ENCODE peak calls at places on chromosomes 2 and 18, in four cellular contexts. K is right lobe of liver, W is Karpas-422, T is left lung. P is an unnamed sample. For H3K4me1, the result is how much of the 10 kb centered on the place peaks cover.

GRCh38 chr2:152730591-152731333 is 12.3 kb downstream of the ARL6IP6 start:
- DNase-seq in K (no peak), W (no peak), T (no peak), P (no peak)

GRCh38 chr2:44884231-44884630 is 57.3 kb upstream of the SIX3 start:
- DNase-seq in K (no peak), W (no peak), T (no peak), P (no peak)

GRCh38 chr18:61322265-61322873 is 10.9 kb upstream of the CDH20 start:
- DNase-seq in K (peak), W (peak), T (peak), P (no peak)

GRCh38 chr2:148965596-148966431 is 72.7 kb upstream of the LYPD6B start:
- DNase-seq in K (no peak), W (peak), T (no peak), P (no peak)

GRCh38 chr2:109159096-109159495 is 30.1 kb downstream of the SH3RF3 start:
- DNase-seq in K (no peak), W (no peak), T (no peak), P (no peak)

GRCh38 chr2:127695491-127696472 is 5.5 kb upstream of the SFT2D3 start:
- DNase-seq in K (peak), W (no peak), T (peak), P (no peak)

GRCh38 chr2:82143343-82143742 is 1838.8 kb upstream of the LRRTM1 start:
- DNase-seq in K (no peak), W (no peak), T (no peak), P (no peak)

GRCh38 chr2:127864877-127865276 is 6.9 kb upstream of the POLR2D start:
- DNase-seq in K (no peak), W (no peak), T (no peak), P (no peak)

GRCh38 chr2:65489269-65489668 is 56.9 kb upstream of the SPRED2 start:
- DNase-seq in K (no peak), W (no peak), T (no peak), P (no peak)
- H3K4me1 ChIP-seq in K (under half), W (under half), T (under half), P (under half)

GRCh38 chr2:203714112-203714511 is 7.7 kb downstream of the CD28 start:
- DNase-seq in K (peak), W (no peak), T (no peak), P (no peak)
- H3K4me3 ChIP-seq in K (no peak), W (no peak), T (no peak), P (no peak)

DNA sequence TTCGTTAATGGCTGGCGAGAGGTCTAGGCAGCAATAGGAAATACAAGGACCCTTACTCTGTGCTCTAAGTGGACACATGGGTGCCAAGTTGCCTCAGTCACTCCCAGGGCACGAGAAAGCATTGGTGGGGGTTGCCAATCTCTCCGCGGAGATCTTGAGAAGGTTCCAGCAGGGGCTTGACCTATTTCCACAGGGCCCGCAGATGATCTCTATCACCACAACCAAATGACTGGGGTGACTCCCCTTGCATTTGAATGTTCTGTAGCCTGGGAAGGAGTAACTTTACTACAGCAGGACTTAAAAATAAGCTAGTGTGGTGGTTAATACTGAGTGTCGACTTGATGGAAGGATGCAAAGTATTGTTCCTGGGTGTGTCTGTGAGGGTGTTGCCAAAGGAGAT is 8.1 kb downstream of the CDC42EP3 start:
- DNase-seq in K (no peak), W (no peak), T (no peak), P (no peak)
- H3K4me1 ChIP-seq in K (under half), W (under half), T (half or more), P (under half)

GRCh38 chr2:223052710-223053261 is 796 bp downstream of the KCNE4 start:
- DNase-seq in K (no peak), W (no peak), T (peak), P (no peak)

GRCh38 chr2:223055140-223055539 is 3.1 kb downstream of the KCNE4 start:
- DNase-seq in K (no peak), W (no peak), T (no peak), P (no peak)

GRCh38 chr2:223053431-223054192 is 1.6 kb downstream of the KCNE4 start:
- DNase-seq in K (no peak), W (no peak), T (no peak), P (no peak)

GRCh38 chr2:223055836-223056235 is 3.8 kb downstream of the KCNE4 start:
- DNase-seq in K (no peak), W (no peak), T (no peak), P (no peak)

DNA sequence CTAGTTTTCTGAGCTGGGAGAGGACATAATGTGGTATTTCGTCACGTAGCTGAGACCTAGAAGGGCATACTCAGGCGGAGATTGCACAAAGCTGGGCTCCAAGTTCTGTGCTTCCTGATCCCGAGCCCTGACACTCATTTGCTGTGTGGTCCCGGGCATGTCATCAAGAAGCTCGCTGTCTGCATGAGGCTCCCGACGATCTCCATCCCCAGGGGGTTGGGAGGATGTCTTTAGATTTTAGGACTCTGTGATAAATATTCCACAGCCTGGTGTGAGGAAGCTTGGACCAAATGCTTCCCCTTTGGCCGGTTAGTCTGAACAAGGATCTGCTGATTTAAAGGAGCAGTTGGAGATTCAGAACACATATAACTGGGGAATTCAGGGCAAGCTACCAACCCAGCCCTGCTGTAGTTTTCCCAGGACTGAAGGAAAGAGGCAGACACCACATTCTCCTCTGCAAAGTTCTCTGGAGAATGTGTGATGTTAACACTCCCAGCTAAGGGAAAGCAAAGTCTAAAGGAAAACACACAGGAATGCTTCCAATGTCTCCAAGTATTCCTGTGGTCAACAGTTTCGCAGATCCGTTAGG is 2.3 kb downstream of the KCNE4 start:
- DNase-seq in K (no peak), W (no peak), T (no peak), P (no peak)
- H3K4me3 ChIP-seq in K (no peak), W (no peak), T (peak), P (peak)

GRCh38 chr2:9276901-9277455 is 70.4 kb downstream of the ASAP2 start:
- DNase-seq in K (no peak), W (no peak), T (no peak), P (no peak)
- H3K4me1 ChIP-seq in K (under half), W (under half), T (under half), P (under half)

DNA sequence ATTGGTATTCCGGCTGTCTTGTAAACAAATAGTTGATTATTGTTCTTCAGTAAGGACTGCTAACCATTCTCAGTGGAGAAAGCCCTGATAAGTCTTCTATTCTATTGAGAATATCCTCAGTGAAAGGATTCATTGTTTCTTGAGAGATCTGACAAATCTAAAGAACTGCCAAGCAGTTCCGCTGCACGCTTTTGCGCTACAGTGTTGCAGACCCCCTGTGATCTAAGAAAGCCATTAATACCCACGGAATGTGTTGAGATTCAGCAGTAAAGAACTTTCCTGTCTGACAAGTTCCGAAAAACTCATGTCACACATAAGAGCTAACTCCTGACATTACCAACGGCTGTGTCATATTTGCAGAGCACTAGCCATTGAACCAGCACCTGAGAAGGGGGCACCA is 63.8 kb downstream of the ZNF236 start:
- DNase-seq in K (no peak), W (no peak), T (no peak), P (no peak)
- H3K4me3 ChIP-seq in K (no peak), W (no peak), T (no peak), P (no peak)

GRCh38 chr2:216585441-216585840 is 47.8 kb upstream of the IGFBP2 start:
- DNase-seq in K (no peak), W (no peak), T (no peak), P (no peak)

GRCh38 chr2:216583606-216584005 is 49.6 kb upstream of the IGFBP2 start:
- DNase-seq in K (no peak), W (no peak), T (no peak), P (no peak)

GRCh38 chr2:216584112-216584511 is 49.1 kb upstream of the IGFBP2 start:
- DNase-seq in K (no peak), W (no peak), T (no peak), P (no peak)

GRCh38 chr2:216578325-216578724 is 54.9 kb upstream of the IGFBP2 start:
- DNase-seq in K (no peak), W (no peak), T (no peak), P (no peak)

DNA sequence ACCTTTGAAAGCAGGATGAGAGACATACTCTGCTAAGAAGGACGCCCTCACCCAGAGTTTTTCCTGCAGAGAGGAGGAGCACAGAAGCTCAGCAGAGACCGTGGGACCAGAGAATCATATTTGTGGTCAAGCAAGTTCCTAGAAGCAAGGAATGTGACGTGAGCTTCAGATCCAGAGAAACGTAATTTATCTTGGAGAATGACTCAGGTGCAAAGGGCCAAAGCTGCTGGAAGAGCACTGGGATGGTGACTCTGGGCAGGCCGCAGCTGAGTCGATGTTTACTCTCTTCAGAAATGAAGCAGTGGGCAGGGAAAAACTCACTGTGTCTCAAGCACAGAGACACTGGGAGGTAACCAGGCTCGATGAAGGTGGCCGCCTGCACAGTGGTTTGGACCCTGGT is 50.1 kb upstream of the IGFBP2 start:
- DNase-seq in K (no peak), W (no peak), T (no peak), P (no peak)
- H3K4me1 ChIP-seq in K (under half), W (under half), T (under half), P (under half)

GRCh38 chr18:50192903-50193795 is 1.8 kb downstream of the MYO5B start:
- DNase-seq in K (no peak), W (no peak), T (no peak), P (no peak)

GRCh38 chr18:50196261-50196660 is 1.3 kb upstream of the MYO5B start:
- DNase-seq in K (no peak), W (no peak), T (no peak), P (no peak)

GRCh38 chr18:50194623-50195532 is at the start of gene MYO5B:
- DNase-seq in K (peak), W (peak), T (peak), P (peak)

GRCh38 chr18:50193796-50194622 is 938 bp downstream of the MYO5B start:
- DNase-seq in K (peak), W (no peak), T (peak), P (peak)

DNA sequence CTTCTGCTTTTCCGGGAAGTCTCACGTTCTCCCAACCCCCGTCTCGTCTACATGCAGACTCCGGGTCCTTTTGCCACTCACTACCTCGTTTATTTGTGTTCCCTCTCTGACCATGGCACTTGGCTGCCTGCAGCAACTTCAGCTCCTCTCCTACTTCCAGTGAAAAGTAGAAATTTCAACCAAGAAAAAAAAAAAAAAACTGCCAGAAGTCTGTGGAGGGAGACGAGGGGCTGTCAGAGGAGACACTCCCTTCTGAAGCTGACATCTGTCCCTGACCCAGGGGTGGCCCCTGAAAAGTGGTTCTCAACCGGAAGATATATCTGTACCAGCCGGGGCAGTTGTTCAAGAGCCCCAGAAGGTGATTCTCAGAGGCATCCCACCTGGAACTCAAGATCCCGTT is 742 bp upstream of the MYO5B start:
- DNase-seq in K (no peak), W (no peak), T (no peak), P (no peak)
- H3K4me3 ChIP-seq in K (no peak), W (no peak), T (no peak), P (no peak)

GRCh38 chr2:106157416-106157815 is 36.7 kb downstream of the UXS1 start:
- DNase-seq in K (no peak), W (no peak), T (no peak), P (no peak)
- H3K4me1 ChIP-seq in K (under half), W (under half), T (under half), P (under half)